ENCODE peak calls at places on chromosomes 1 and 21, in six cellular contexts. A is trophoblast cell, Z is IMR-90, C is testis, N is hepatocyte, Y is esophagus squamous epithelium. H is an unnamed sample.

GRCh38 chr1:204359474-204360255 is at the start of gene PLEKHA6:
- DNase-seq in N (peak; percentile 52), Z (peak; percentile 66), C (peak; percentile 30), A (no peak), Y (no peak), H (peak; percentile 89)

GRCh38 chr1:56934400-56935080 is 31.3 kb downstream of the C8B start:
- DNase-seq in Z (peak; percentile 9), A (no peak), Y (no peak), C (no peak), N (no peak), H (peak; percentile 7)

GRCh38 chr1:26145041-26145959 is 13.6 kb upstream of the FAM110D start:
- DNase-seq in N (peak; percentile 94), Y (no peak), C (peak; percentile 90), Z (peak; percentile 80), A (peak; percentile 88), H (peak; percentile 93)

GRCh38 chr1:74375376-74375775 is 137.0 kb downstream of the LRRC53 start:
- DNase-seq in A (peak; percentile 65), Z (peak; percentile 23), C (no peak), Y (no peak), N (no peak), H (no peak)

GRCh38 chr21:42685036-42685435 is 31.6 kb downstream of the PDE9A start:
- DNase-seq in N (no peak), A (no peak), Y (no peak), C (peak; percentile 47), Z (no peak), H (no peak)

GRCh38 chr1:172343246-172344099 is 77.0 kb upstream of the C1orf105 start:
- DNase-seq in N (peak; percentile 43), C (no peak), Y (no peak), A (no peak), Z (peak; percentile 91), H (no peak)

GRCh38 chr1:24735619-24736375 is 9.4 kb upstream of the CLIC4 start:
- DNase-seq in Y (no peak), C (no peak), N (peak; percentile 48), A (no peak), Z (peak; percentile 52), H (peak; percentile 54)

GRCh38 chr21:9839011-9839661 is 682.2 kb upstream of the TPTE start:
- DNase-seq in A (no peak), Y (no peak), C (peak; percentile 47), N (peak; percentile 23), Z (no peak), H (no peak)

GRCh38 chr21:32182449-32182848 is 96.4 kb downstream of the MIS18A start:
- DNase-seq in C (no peak), Y (no peak), Z (no peak), N (no peak), A (no peak), H (no peak)

GRCh38 chr21:39538453-39539042 is 74.2 kb upstream of the B3GALT5 start:
- DNase-seq in Y (no peak), A (no peak), C (no peak), Z (no peak), N (no peak), H (no peak)

GRCh38 chr1:109513110-109513702 is 3.7 kb upstream of the AMIGO1 start:
- DNase-seq in Y (no peak), N (no peak), A (no peak), Z (no peak), C (no peak), H (peak; percentile 40)

GRCh38 chr1:178011101-178011828 is 41.4 kb upstream of the SEC16B start:
- DNase-seq in Y (no peak), Z (peak; percentile 84), A (peak; percentile 42), C (no peak), N (no peak), H (no peak)

GRCh38 chr21:36888466-36888865 is 78.0 kb downstream of the HLCS start:
- DNase-seq in C (no peak), Z (no peak), A (no peak), N (no peak), Y (no peak), H (no peak)

GRCh38 chr1:185058886-185059285 is 13.5 kb downstream of the RNF2 start:
- DNase-seq in N (no peak), C (peak; percentile 64), Y (no peak), Z (no peak), A (no peak), H (no peak)

GRCh38 chr1:209756608-209757445 is 974 bp downstream of the TRAF3IP3 start:
- DNase-seq in C (no peak), Y (no peak), N (no peak), A (no peak), Z (no peak), H (no peak)
- H3K4me3 ChIP-seq in C (no peak overlapping the region), Y (peak overlapping the region; percentile 37), N (no peak overlapping the region), A (no peak overlapping the region), Z (no peak overlapping the region), H (no peak overlapping the region)

GRCh38 chr1:2448098-2448445 is 28.0 kb upstream of the PLCH2 start:
- DNase-seq in A (no peak), Z (no peak), C (no peak), N (no peak), Y (no peak), H (peak; percentile 79)
- H3K27me3 ChIP-seq in A (peaks cover 12% of the 10 kb centered on the region), Z (peaks cover 19% of the 10 kb centered on the region), C (no peaks in the 10 kb centered on the region), N (peaks cover 18% of the 10 kb centered on the region), Y (no peaks in the 10 kb centered on the region), H (peaks cover 51% of the 10 kb centered on the region)

GRCh38 chr1:93878889-93879586 is at the start of gene DNTTIP2:
- DNase-seq in N (peak; percentile 95), Z (peak; percentile 87), C (peak; percentile 97), Y (peak; percentile 40), A (peak; percentile 90), H (peak; percentile 92)

GRCh38 chr1:93877529-93877928 is 1.5 kb downstream of the DNTTIP2 start:
- DNase-seq in N (no peak), C (no peak), Y (no peak), Z (no peak), A (no peak), H (no peak)

GRCh38 chr1:93874025-93874651 is 4.9 kb downstream of the DNTTIP2 start:
- DNase-seq in Y (no peak), A (no peak), N (peak; percentile 62), C (no peak), Z (peak; percentile 72), H (peak; percentile 43)

GRCh38 chr1:93878501-93878888 is 511 bp downstream of the DNTTIP2 start:
- DNase-seq in Y (no peak), Z (peak; percentile 24), C (peak; percentile 33), A (peak; percentile 77), N (peak; percentile 73), H (no peak)

DNA sequence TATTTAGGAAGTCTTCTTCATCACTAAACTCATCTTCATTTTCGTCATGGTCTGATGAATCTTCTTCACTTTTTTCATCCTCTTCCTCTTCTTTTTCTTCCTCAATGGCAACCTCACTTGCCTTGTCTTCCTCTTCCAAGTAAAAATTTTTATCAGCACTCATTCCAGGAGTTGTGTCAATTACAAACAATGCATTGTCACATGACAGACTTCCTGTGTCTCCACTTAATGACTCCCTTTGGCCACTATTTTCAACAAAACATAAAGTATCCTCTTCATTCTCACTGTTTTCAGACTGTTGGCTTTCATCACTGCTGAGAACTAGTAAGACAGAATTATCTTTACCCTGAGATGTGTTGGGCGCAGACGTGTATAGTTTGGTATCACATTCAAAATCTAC is 2.7 kb downstream of the DNTTIP2 start:
- DNase-seq in N (no peak), Y (no peak), A (no peak), C (no peak), Z (no peak), H (no peak)
- H3K4me3 ChIP-seq in N (no peak overlapping the region), Y (no peak overlapping the region), A (no peak overlapping the region), C (no peak overlapping the region), Z (no peak overlapping the region), H (no peak overlapping the region)

DNA sequence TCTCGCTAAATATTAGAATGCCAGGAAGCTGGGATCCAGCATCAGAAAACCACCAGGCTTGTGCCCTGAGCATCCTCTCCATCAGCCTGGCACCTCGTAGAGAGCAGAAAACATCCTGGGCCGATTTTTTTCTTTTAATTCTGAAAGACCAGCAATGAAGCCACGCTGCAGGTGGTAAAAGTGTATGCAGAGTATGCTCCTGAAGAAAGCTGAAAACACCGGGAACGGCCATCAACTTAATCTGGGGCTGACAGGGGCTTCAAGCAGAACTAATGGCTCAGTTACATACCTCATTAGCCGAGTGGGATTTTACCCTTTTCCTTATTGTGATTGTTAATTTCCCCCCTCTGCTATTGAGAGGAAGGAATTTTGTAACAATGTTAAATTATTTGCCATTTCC is 71.3 kb downstream of the RRAGC start:
- DNase-seq in A (no peak), Z (no peak), N (no peak), Y (no peak), C (no peak), H (no peak)
- H3K27me3 ChIP-seq in A (no peaks in the 10 kb centered on the region), Z (peaks cover 24% of the 10 kb centered on the region), N (peaks cover 14% of the 10 kb centered on the region), Y (no peaks in the 10 kb centered on the region), C (no peaks in the 10 kb centered on the region), H (no peaks in the 10 kb centered on the region)

DNA sequence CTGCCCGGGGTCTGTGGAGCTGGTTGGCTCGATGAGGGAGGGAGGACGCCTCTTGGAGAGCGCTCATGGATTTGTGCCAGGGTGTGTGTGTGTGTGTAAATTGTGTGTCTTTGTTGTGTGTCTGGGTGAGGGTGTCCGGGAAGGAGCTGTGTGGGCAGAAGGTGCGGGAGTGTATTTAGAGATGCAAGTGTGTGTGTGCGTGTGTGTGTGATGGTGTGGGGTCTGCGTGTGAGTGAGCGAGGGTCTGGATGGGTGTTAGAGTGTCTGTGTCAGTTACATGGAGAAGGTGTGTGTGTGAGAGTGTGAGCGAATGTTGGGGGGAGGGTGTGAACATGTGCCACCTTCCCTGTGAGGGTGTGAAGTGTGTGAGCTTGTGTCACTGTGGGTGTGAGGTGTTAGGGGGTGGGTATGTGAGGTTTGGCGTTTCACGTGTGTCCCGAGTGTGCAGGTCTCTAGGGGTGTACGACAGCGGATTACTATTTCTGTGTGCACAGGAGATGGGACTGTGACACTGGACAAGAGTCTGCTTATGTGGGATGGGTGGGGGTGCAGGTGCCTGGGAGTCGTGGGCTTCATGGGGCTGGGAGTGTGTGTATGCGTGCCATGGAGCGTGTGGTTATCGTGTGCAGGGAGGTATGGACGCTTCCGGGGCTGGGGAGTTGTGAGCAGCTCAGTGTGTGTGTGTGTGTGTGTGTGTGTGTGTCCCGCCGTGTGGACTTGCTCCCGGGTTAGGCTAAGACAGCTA is 887 bp downstream of the IGSF21 start:
- DNase-seq in N (no peak), C (no peak), Z (no peak), Y (no peak), A (no peak), H (no peak)
- H3K4me3 ChIP-seq in N (no peak overlapping the region), C (peak overlapping the region; percentile 21), Z (no peak overlapping the region), Y (peak overlapping the region; percentile 35), A (peak overlapping the region; percentile 41), H (no peak overlapping the region)

GRCh38 chr1:66276229-66276628 is 257.7 kb upstream of the SGIP1 start:
- DNase-seq in N (no peak), A (no peak), C (no peak), Z (no peak), Y (no peak), H (no peak)
- H3K27me3 ChIP-seq in N (no peaks in the 10 kb centered on the region), A (no peaks in the 10 kb centered on the region), C (no peaks in the 10 kb centered on the region), Z (no peaks in the 10 kb centered on the region), Y (no peaks in the 10 kb centered on the region), H (no peaks in the 10 kb centered on the region)